ENCODE peak calls at places on chromosomes 1 and 21, in eight cellular contexts. G is GM23248, X is A549, U is heart right ventricle, R is psoas muscle, Y is mammary epithelial cell, T is PC-3, M is IMR-90. V is an unnamed sample.

GRCh38 chr21:41289431-41289830 is 27.2 kb upstream of the FAM3B start:
- DNase-seq in G (no peak), X (no peak), U (no peak), R (no peak), Y (no peak), T (no peak), M (peak), V (no peak)

GRCh38 chr1:240652554-240652953 is 40.6 kb upstream of the GREM2 start:
- DNase-seq in G (peak), X (no peak), U (no peak), R (no peak), Y (no peak), T (no peak), M (no peak), V (no peak)

GRCh38 chr1:44785027-44785376 is 3.0 kb downstream of the BEST4 start:
- DNase-seq in G (no peak), X (no peak), U (no peak), R (no peak), Y (no peak), T (no peak), M (no peak), V (no peak)

GRCh38 chr1:86317926-86318325 is 78.2 kb downstream of the ODF2L start:
- DNase-seq in G (no peak), X (no peak), U (no peak), R (no peak), Y (no peak), T (no peak), M (no peak), V (no peak)

GRCh38 chr1:30730351-30731108 is 7.1 kb upstream of the MATN1 start:
- DNase-seq in G (no peak), X (no peak), U (no peak), R (no peak), Y (no peak), T (no peak), M (no peak), V (no peak)

GRCh38 chr21:28818663-28819278 is 173.9 kb downstream of the LTN1 start:
- DNase-seq in G (peak), X (no peak), U (no peak), R (no peak), Y (no peak), T (no peak), M (no peak), V (no peak)

GRCh38 chr1:145977486-145978476 is 13.3 kb downstream of the POLR3GL start:
- DNase-seq in G (peak), X (peak), U (peak), R (peak), Y (peak), T (peak), M (peak), V (no peak)

GRCh38 chr1:203197625-203198024 is 11.1 kb upstream of the CHI3L1 start:
- DNase-seq in G (peak), X (no peak), U (no peak), R (no peak), Y (peak), T (no peak), M (peak), V (no peak)

GRCh38 chr1:206631085-206631509 is 4.2 kb upstream of the DYRK3 start:
- DNase-seq in G (peak), X (peak), U (peak), R (peak), Y (peak), T (peak), M (peak), V (no peak)

GRCh38 chr1:44645466-44646244 is 28.6 kb downstream of the TMEM53 start:
- DNase-seq in G (peak), X (no peak), U (no peak), R (peak), Y (no peak), T (no peak), M (peak), V (no peak)

GRCh38 chr1:97849350-97850339 is 71.2 kb downstream of the DPYD start:
- DNase-seq in G (peak), X (peak), U (no peak), R (no peak), Y (peak), T (peak), M (peak), V (peak)

GRCh38 chr1:200947059-200947566 is 52.4 kb downstream of the INAVA start:
- DNase-seq in G (no peak), X (no peak), U (no peak), R (no peak), Y (no peak), T (no peak), M (no peak), V (no peak)

GRCh38 chr1:51627672-51628071 is 10.8 kb downstream of the OSBPL9 start:
- DNase-seq in G (peak), X (no peak), U (no peak), R (no peak), Y (peak), T (peak), M (peak), V (no peak)

GRCh38 chr1:94805912-94806311 is 14.2 kb upstream of the SLC44A3 start:
- DNase-seq in G (peak), X (peak), U (peak), R (no peak), Y (peak), T (peak), M (peak), V (no peak)

GRCh38 chr21:38219049-38219628 is 37.7 kb upstream of the KCNJ15 start:
- DNase-seq in G (peak), X (peak), U (peak), R (peak), Y (peak), T (peak), M (peak), V (peak)
- H3K27ac ChIP-seq in G (no peak), X (no peak), U (no peak), R (no peak), Y (no peak), T (peak), M (no peak), V (no peak)

GRCh38 chr1:178692564-178693327 is 32.3 kb upstream of the RALGPS2 start:
- DNase-seq in G (no peak), X (no peak), U (no peak), R (no peak), Y (no peak), T (no peak), M (no peak), V (no peak)
- H3K27ac ChIP-seq in G (no peak), X (no peak), U (no peak), R (no peak), Y (no peak), T (no peak), M (no peak), V (no peak)

GRCh38 chr1:42956739-42957138 is 1.9 kb downstream of the SLC2A1 start:
- DNase-seq in G (no peak), X (no peak), U (no peak), R (no peak), Y (no peak), T (no peak), M (no peak), V (no peak)
- H3K27ac ChIP-seq in G (no peak), X (peak), U (no peak), R (no peak), Y (peak), T (peak), M (peak), V (peak)

GRCh38 chr1:216833516-216833915 is 110.3 kb upstream of the ESRRG start:
- DNase-seq in G (no peak), X (no peak), U (no peak), R (no peak), Y (no peak), T (no peak), M (no peak), V (no peak)
- H3K27ac ChIP-seq in G (no peak), X (no peak), U (no peak), R (no peak), Y (no peak), T (no peak), M (no peak), V (no peak)

DNA sequence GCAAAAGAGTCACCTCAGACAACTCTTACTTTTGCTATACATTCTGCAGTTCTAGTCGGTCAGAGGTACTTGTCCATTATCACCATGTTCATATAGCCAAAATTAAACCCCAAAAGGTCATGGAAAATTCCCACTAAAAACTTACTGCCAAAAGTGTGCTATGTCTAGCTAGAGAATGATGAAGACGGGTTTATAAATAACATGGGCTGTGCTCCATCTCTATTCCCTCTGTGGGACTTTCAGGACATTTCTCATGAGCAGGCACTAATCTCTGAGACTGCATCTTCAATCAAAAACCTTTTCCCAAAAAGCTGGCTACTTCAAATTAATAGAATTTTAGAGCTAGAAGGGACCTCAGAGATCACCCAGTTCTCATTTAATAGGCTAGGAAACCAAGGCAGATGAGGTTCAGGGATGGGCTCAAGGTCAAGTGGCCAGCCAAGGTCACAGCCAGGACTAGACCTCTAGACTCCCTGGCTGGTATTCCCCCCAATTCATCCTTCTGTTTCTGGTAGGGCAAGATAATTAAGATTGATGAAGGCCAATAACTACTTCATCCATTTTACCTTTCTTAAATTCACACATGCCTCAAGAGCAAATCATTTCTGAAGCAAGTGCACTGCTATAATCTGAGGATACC is 21.0 kb upstream of the MOB3C start:
- DNase-seq in G (no peak), X (no peak), U (no peak), R (no peak), Y (no peak), T (no peak), M (no peak), V (no peak)
- H3K27ac ChIP-seq in G (no peak), X (no peak), U (peak), R (peak), Y (no peak), T (no peak), M (no peak), V (no peak)

DNA sequence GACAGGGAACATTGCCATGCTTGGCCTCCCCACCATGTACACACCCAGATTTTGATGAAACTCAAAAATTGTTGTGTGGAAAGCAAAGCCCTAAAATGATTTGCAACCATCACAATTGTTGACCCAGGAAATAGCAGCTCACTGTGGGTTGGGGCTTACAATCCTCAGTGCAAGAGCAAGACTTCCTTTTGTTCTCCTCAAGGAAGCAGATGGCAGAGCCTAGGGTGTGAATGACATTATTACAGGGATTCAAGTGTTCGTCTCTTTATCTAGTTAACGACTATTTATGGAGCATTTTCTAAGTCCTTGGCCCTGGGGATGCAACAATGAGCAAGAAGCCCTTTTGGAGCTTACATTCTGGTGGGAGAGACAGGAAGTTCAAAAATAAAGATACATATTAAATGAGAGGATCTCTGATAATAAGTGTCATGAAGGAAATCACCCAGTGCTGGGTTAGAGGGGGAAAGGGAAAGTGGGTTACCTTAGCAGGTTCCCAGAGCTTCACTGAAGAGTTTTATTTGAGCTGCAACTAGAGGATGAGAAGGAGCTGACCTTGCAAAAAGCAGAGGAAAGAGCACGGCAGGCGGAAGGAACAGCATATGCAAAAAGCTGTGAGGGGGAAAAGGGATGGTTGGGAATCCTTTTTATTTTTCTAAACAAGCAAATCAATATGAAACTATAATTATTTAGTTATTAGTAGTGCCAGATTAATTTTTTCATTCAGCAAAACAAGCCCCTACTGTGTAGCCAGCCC is 38.5 kb upstream of the ID3 start:
- DNase-seq in G (no peak), X (no peak), U (no peak), R (no peak), Y (no peak), T (no peak), M (no peak), V (no peak)
- H3K27ac ChIP-seq in G (no peak), X (peak), U (no peak), R (no peak), Y (no peak), T (no peak), M (no peak), V (no peak)

DNA sequence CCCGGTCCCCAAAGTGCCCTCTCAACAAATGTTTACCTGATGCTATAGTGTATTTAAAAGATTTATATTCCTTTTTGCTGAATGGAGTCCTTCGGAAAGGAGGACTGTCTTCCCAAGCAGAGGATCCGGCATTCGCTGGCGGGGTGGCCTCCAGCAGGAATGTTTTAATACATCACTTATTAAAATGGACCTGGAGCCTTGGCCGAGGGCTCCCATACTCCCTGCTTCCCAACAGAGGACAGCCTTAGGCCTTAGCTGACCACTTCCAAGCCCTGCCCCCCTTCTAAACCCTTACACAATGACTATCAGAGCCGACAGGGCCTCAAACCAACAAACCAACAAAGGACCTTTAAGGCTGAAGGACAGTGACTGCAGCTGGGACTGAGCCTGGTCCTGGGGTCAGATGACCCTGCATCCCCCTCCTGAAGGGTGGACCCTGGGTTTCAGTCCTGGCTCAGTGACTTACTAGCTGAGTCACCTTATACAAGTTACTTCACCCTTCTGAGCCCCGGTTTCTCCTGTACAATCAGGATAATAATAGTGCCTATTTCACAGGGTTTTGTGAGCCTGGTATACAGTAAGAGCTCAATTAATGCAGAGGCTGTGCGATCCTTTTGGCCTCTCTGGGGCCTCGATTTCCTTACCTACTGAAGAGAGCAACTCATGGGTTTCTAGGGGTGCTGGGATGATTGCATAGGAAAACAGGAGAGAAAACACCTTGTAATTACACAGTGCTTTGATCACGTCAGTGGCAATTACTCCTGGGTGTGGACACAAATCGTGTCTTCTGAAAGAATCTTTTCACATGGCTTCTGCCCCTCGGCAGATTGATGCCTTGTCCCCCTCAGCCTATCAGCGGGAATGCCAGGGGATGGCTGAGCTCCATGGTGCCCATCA is 5.5 kb downstream of the CAMK2N1 start:
- DNase-seq in G (peak), X (peak), U (no peak), R (no peak), Y (peak), T (no peak), M (peak), V (no peak)
- H3K27ac ChIP-seq in G (no peak), X (peak), U (no peak), R (no peak), Y (peak), T (peak), M (peak), V (peak)

GRCh38 chr1:27234054-27234882 is at the start of gene WDTC1:
- DNase-seq in G (peak), X (peak), U (peak), R (peak), Y (peak), T (peak), M (peak), V (peak)
- H3K27ac ChIP-seq in G (peak), X (peak), U (peak), R (peak), Y (peak), T (no peak), M (no peak), V (peak)

DNA sequence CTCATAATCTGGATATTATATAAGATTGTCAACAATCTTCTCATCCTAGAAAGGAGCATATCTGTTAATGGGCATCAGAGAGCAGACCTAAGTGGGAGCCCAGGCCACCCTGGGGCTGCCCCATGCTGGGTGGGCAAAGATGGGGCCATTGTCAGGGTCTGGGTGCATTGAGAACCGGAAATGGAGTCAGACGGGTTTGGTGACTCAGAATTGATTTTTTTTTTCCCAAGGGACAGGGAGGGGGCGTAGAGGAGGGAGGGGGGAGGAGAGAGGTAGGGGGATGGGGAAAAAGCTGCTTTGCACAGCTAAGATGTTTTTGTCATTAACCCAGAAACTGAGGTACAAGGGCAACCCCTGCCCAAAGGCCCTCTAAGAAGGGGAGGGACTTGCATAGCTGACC is 1.3 kb downstream of the ATXN7L2 start:
- DNase-seq in G (peak), X (no peak), U (no peak), R (no peak), Y (no peak), T (no peak), M (no peak), V (no peak)
- H3K27ac ChIP-seq in G (no peak), X (no peak), U (no peak), R (no peak), Y (no peak), T (no peak), M (no peak), V (no peak)